ENCODE peak calls at places on chromosomes 13 and 19, in seven cellular contexts. P is stomach, R is ascending aorta, E is RWPE1, Y is AG10803, C is lower leg skin, T is suprapubic skin. D is an unnamed sample.

GRCh38 chr19:30719189-30719990 is 347.2 kb downstream of the ZNF536 start:
- DNase-seq in P (peak; percentile 62), Y (peak; percentile 26), T (no peak), R (no peak), E (peak; percentile 36), C (no peak), D (no peak)

GRCh38 chr13:31172001-31172400 is 10.3 kb upstream of the HSPH1 start:
- DNase-seq in C (no peak), E (peak; percentile 55), Y (peak; percentile 55), T (no peak), R (no peak), P (no peak), D (no peak)

GRCh38 chr19:14434543-14435319 is 1.6 kb downstream of the PKN1 start:
- DNase-seq in P (peak; percentile 71), T (peak; percentile 81), E (peak; percentile 70), C (peak; percentile 37), R (peak; percentile 63), Y (peak; percentile 77), D (no peak)

GRCh38 chr13:86476656-86477055 is 677.4 kb upstream of the SLITRK6 start:
- DNase-seq in Y (no peak), P (no peak), R (no peak), T (no peak), C (no peak), E (no peak), D (no peak)

GRCh38 chr13:31869582-31869981 is 130.3 kb downstream of the RXFP2 start:
- DNase-seq in T (no peak), E (no peak), C (no peak), P (no peak), Y (no peak), R (no peak), D (no peak)

GRCh38 chr19:14408641-14409120 is 10.5 kb downstream of the DDX39A start:
- DNase-seq in C (no peak), E (no peak), R (no peak), P (no peak), Y (peak; percentile 16), T (no peak), D (no peak)

GRCh38 chr13:82634946-82635345 is 1247.3 kb downstream of the SLITRK1 start:
- DNase-seq in P (no peak), Y (no peak), E (no peak), R (no peak), C (no peak), T (no peak), D (no peak)

GRCh38 chr13:87280139-87280538 is 391.0 kb upstream of the SLITRK5 start:
- DNase-seq in Y (no peak), R (no peak), T (no peak), E (no peak), P (no peak), C (no peak), D (no peak)

GRCh38 chr19:48925240-48925843 is 8.2 kb upstream of the DHDH start:
- DNase-seq in T (no peak), E (peak; percentile 68), C (no peak), R (no peak), Y (peak; percentile 73), P (no peak), D (no peak)

GRCh38 chr19:21482863-21483276 is 22.5 kb upstream of the ZNF429 start:
- DNase-seq in C (no peak), Y (peak; percentile 44), R (peak; percentile 26), P (peak; percentile 63), E (no peak), T (no peak), D (no peak)

GRCh38 chr13:51767100-51767499 is 36.9 kb downstream of the DHRS12 start:
- DNase-seq in Y (no peak), C (no peak), P (no peak), T (no peak), E (no peak), R (no peak), D (no peak)

GRCh38 chr19:3340340-3340739 is 26.0 kb upstream of the NFIC start:
- DNase-seq in E (no peak), P (no peak), Y (no peak), R (no peak), T (no peak), C (no peak), D (no peak)

GRCh38 chr19:47095707-47096704 is 17.6 kb downstream of the ZC3H4 start:
- DNase-seq in E (peak; percentile 81), Y (no peak), P (peak; percentile 97), T (peak; percentile 85), C (peak; percentile 83), R (no peak), D (no peak)

GRCh38 chr13:91878491-91878890 is 480.1 kb downstream of the GPC5 start:
- DNase-seq in C (no peak), T (no peak), E (no peak), R (no peak), Y (no peak), P (no peak), D (no peak)

GRCh38 chr13:114047358-114047881 is 73.5 kb upstream of the C13orf46 start:
- DNase-seq in E (no peak), R (no peak), P (no peak), C (no peak), T (no peak), Y (no peak), D (no peak)

GRCh38 chr19:51147663-51148062 is 5.6 kb downstream of the SIGLEC7 start:
- DNase-seq in C (no peak), T (no peak), R (no peak), E (no peak), Y (no peak), P (no peak), D (no peak)

GRCh38 chr19:34480971-34481821 is at the start of gene WTIP:
- DNase-seq in P (peak; percentile 67), Y (peak; percentile 94), C (no peak), R (no peak), T (peak; percentile 78), E (peak; percentile 55), D (no peak)

GRCh38 chr13:77522444-77522843 is 13.1 kb upstream of the SCEL start:
- DNase-seq in T (no peak), Y (no peak), P (no peak), E (no peak), C (no peak), R (no peak), D (no peak)

GRCh38 chr19:4676955-4677731 is 7.0 kb upstream of the MYDGF start:
- DNase-seq in Y (peak; percentile 60), T (no peak), C (no peak), E (peak; percentile 27), R (no peak), P (peak; percentile 56), D (no peak)

GRCh38 chr13:21361123-21361522 is 98.0 kb downstream of the ZDHHC20 start:
- DNase-seq in E (no peak), C (no peak), Y (no peak), P (no peak), R (no peak), T (no peak), D (no peak)
- TF ChIP-seq CTCF in E (no peak), C (no peak), Y (no peak), P (no peak), R (no peak), T (no peak), D (no peak)

GRCh38 chr19:44685877-44686276 is 13.1 kb upstream of the CEACAM16 start:
- DNase-seq in E (no peak), C (no peak), Y (peak; percentile 22), P (no peak), T (no peak), R (no peak), D (no peak)

GRCh38 chr19:44682807-44683206 is 11.5 kb downstream of the CEACAM19 start:
- DNase-seq in Y (no peak), R (no peak), E (no peak), C (no peak), T (no peak), P (no peak), D (no peak)

GRCh38 chr19:44684892-44685847 is 13.8 kb upstream of the CEACAM16 start:
- DNase-seq in P (peak; percentile 42), T (no peak), C (peak; percentile 33), R (no peak), Y (peak; percentile 89), E (peak; percentile 47), D (no peak)

GRCh38 chr19:44681992-44682790 is 10.9 kb downstream of the CEACAM19 start:
- DNase-seq in R (no peak), E (no peak), C (no peak), T (no peak), Y (no peak), P (no peak), D (no peak)

DNA sequence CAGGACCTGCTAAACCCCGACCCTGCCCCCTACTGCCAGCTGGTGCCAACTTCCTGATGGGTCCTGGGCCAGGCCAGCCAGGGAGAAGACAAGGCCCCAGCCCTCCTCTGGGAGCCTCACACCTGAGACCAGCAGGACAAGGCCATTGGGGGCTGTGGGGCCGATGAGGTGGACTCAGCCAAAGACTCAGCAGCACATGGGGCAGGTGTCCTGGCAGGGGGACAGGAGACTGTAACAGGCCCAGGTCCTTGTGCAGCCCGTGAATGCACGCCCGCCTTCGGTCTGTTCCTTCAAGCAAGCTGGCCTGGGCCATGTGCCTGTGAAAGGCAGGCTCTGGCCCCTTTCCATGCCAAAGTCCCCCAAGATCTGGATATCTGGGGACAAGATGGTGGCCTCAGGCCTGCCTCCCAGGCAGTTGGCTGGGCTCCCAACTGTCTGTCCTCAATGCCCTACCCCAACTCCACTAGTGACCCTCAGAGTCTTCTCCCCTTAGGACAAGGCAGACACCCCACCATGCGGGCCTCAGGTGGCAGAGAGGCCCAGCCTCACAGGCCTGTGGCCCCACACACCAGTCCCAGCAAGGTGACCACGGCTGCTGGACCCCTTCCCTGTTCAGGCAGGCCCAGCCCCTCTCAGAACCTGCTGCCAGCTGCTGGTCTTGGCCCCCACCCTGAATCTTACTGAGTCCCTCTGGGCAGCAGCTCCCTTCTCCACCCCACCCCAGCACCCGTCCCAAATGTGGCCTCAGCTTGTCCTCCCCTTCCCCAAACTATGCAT is 12.3 kb downstream of the CEACAM19 start:
- DNase-seq in P (no peak), R (no peak), T (no peak), C (no peak), Y (no peak), E (no peak), D (no peak)
- TF ChIP-seq CTCF in P (no peak), R (no peak), T (no peak), C (no peak), Y (no peak), E (no peak), D (no peak)

DNA sequence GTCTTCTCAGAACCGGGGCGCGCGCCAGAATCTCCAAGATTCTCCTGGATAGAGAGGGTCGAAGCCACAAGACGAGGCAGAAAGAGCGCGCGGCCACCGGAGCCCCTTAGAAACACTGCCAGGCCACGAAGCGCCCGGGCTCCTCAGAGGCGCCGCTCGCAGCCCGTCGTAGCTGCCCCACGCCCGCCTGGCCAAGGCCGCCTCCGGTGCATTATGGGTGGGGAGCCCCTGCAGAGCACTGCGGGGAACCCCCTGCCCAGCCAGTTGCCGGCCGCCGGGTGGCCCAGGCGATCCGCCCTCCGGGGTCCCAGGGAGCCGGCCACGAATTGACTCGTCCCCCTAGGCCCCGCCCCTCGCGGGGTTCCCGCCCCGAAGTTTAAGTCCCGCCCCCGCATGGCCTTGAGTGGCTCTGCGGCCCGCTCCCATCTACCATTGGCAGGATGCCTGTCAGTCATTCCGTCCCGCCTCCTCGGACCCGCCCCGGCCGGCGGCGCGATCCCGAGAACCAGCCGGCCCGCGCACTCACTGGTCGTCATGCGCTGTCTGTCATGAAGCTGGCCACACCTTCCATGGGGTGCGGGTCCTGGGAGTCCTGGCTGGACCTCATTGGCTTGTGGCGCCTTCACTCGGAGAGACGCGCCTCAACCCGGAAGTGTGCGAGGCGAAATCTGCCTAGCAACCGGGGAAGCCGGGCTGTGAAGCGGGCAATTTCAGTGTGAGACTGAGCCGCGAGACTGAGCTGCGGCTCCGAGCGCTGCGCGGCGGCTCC is 20.2 kb upstream of the GATAD2A start:
- DNase-seq in Y (peak; percentile 100), E (peak; percentile 96), P (peak; percentile 100), R (peak; percentile 100), T (peak; percentile 100), C (peak; percentile 99), D (peak; percentile 98)
- TF ChIP-seq CTCF in Y (no peak), E (no peak), P (no peak), R (no peak), T (no peak), C (no peak), D (no peak)

GRCh38 chr13:33119022-33119735 is 103.0 kb downstream of the KL start:
- DNase-seq in E (no peak), Y (peak; percentile 33), P (no peak), C (no peak), R (no peak), T (no peak), D (no peak)
- TF ChIP-seq CTCF in E (no peak), Y (no peak), P (no peak), C (no peak), R (no peak), T (no peak), D (no peak)